ENCODE peak calls at places on chromosomes 11 and 22, in nine cellular contexts. One of them, this sample, is unnamed.

GRCh38 chr11:75579841-75580240 is 17.8 kb downstream of the SERPINH1 start:
- DNase-seq in stimulated activated CD4-positive, alpha-beta T cell treated with anti-CD3 and anti-CD28 coated beads, Interleukin-4, amount 100 ng/mL, for 48 hours: no peak
- DNase-seq in caudate nucleus: no peak
- DNase-seq in activated naive CD4-positive, alpha-beta T cell: no peak
- DNase-seq in fibroblast of pulmonary artery: no peak
- DNase-seq in NCI-H2081: no peak
- DNase-seq in AML-193: no peak
- DNase-seq in DMS153: no peak
- DNase-seq in AG08396: no peak
- DNase-seq in this sample: no peak

GRCh38 chr22:37309221-37310074 is 27.1 kb downstream of the CYTH4 start:
- DNase-seq in stimulated activated CD4-positive, alpha-beta T cell treated with anti-CD3 and anti-CD28 coated beads, Interleukin-4, amount 100 ng/mL, for 48 hours: peak
- DNase-seq in AG08396: no peak
- DNase-seq in DMS153: no peak
- DNase-seq in fibroblast of pulmonary artery: no peak
- DNase-seq in caudate nucleus: no peak
- DNase-seq in activated naive CD4-positive, alpha-beta T cell: no peak
- DNase-seq in NCI-H2081: no peak
- DNase-seq in AML-193: peak
- DNase-seq in this sample: no peak

GRCh38 chr11:130909650-130910049 is 6.6 kb downstream of the SNX19 start:
- DNase-seq in NCI-H2081: no peak
- DNase-seq in fibroblast of pulmonary artery: peak
- DNase-seq in stimulated activated CD4-positive, alpha-beta T cell treated with anti-CD3 and anti-CD28 coated beads, Interleukin-4, amount 100 ng/mL, for 48 hours: no peak
- DNase-seq in activated naive CD4-positive, alpha-beta T cell: no peak
- DNase-seq in DMS153: no peak
- DNase-seq in caudate nucleus: no peak
- DNase-seq in AML-193: no peak
- DNase-seq in AG08396: no peak
- DNase-seq in this sample: no peak

GRCh38 chr11:74559934-74560309 is 32.5 kb upstream of the POLD3 start:
- DNase-seq in fibroblast of pulmonary artery: peak
- DNase-seq in NCI-H2081: no peak
- DNase-seq in AML-193: no peak
- DNase-seq in DMS153: no peak
- DNase-seq in activated naive CD4-positive, alpha-beta T cell: no peak
- DNase-seq in AG08396: no peak
- DNase-seq in stimulated activated CD4-positive, alpha-beta T cell treated with anti-CD3 and anti-CD28 coated beads, Interleukin-4, amount 100 ng/mL, for 48 hours: no peak
- DNase-seq in caudate nucleus: no peak
- DNase-seq in this sample: no peak

GRCh38 chr11:749731-750130 is 2.5 kb downstream of the TALDO1 start:
- DNase-seq in fibroblast of pulmonary artery: no peak
- DNase-seq in AML-193: peak
- DNase-seq in caudate nucleus: no peak
- DNase-seq in NCI-H2081: no peak
- DNase-seq in DMS153: no peak
- DNase-seq in AG08396: no peak
- DNase-seq in stimulated activated CD4-positive, alpha-beta T cell treated with anti-CD3 and anti-CD28 coated beads, Interleukin-4, amount 100 ng/mL, for 48 hours: no peak
- DNase-seq in activated naive CD4-positive, alpha-beta T cell: no peak
- DNase-seq in this sample: no peak

GRCh38 chr11:92224394-92225205 is at the start of gene FAT3:
- DNase-seq in DMS153: peak
- DNase-seq in caudate nucleus: peak
- DNase-seq in stimulated activated CD4-positive, alpha-beta T cell treated with anti-CD3 and anti-CD28 coated beads, Interleukin-4, amount 100 ng/mL, for 48 hours: no peak
- DNase-seq in AG08396: peak
- DNase-seq in AML-193: no peak
- DNase-seq in fibroblast of pulmonary artery: peak
- DNase-seq in activated naive CD4-positive, alpha-beta T cell: no peak
- DNase-seq in NCI-H2081: peak
- DNase-seq in this sample: no peak

GRCh38 chr11:29802522-29802921 is 214.3 kb downstream of the KCNA4 start:
- DNase-seq in stimulated activated CD4-positive, alpha-beta T cell treated with anti-CD3 and anti-CD28 coated beads, Interleukin-4, amount 100 ng/mL, for 48 hours: no peak
- DNase-seq in caudate nucleus: no peak
- DNase-seq in AG08396: no peak
- DNase-seq in AML-193: no peak
- DNase-seq in fibroblast of pulmonary artery: no peak
- DNase-seq in DMS153: no peak
- DNase-seq in NCI-H2081: no peak
- DNase-seq in activated naive CD4-positive, alpha-beta T cell: no peak
- DNase-seq in this sample: no peak

GRCh38 chr11:60972182-60973030 is 926 bp downstream of the CD6 start:
- DNase-seq in AG08396: no peak
- DNase-seq in caudate nucleus: no peak
- DNase-seq in activated naive CD4-positive, alpha-beta T cell: no peak
- DNase-seq in NCI-H2081: no peak
- DNase-seq in fibroblast of pulmonary artery: no peak
- DNase-seq in stimulated activated CD4-positive, alpha-beta T cell treated with anti-CD3 and anti-CD28 coated beads, Interleukin-4, amount 100 ng/mL, for 48 hours: no peak
- DNase-seq in DMS153: no peak
- DNase-seq in AML-193: no peak
- DNase-seq in this sample: no peak

GRCh38 chr11:47162426-47162825 is 14.3 kb downstream of the ARFGAP2 start:
- DNase-seq in activated naive CD4-positive, alpha-beta T cell: no peak
- DNase-seq in DMS153: no peak
- DNase-seq in caudate nucleus: no peak
- DNase-seq in fibroblast of pulmonary artery: no peak
- DNase-seq in NCI-H2081: no peak
- DNase-seq in AML-193: no peak
- DNase-seq in stimulated activated CD4-positive, alpha-beta T cell treated with anti-CD3 and anti-CD28 coated beads, Interleukin-4, amount 100 ng/mL, for 48 hours: no peak
- DNase-seq in AG08396: no peak
- DNase-seq in this sample: no peak

GRCh38 chr11:44179173-44179572 is 83.7 kb downstream of the EXT2 start:
- DNase-seq in caudate nucleus: no peak
- DNase-seq in AG08396: no peak
- DNase-seq in AML-193: no peak
- DNase-seq in activated naive CD4-positive, alpha-beta T cell: no peak
- DNase-seq in stimulated activated CD4-positive, alpha-beta T cell treated with anti-CD3 and anti-CD28 coated beads, Interleukin-4, amount 100 ng/mL, for 48 hours: no peak
- DNase-seq in fibroblast of pulmonary artery: no peak
- DNase-seq in DMS153: no peak
- DNase-seq in NCI-H2081: no peak
- DNase-seq in this sample: no peak

GRCh38 chr22:20089977-20090729 is 10.1 kb downstream of the DGCR8 start:
- DNase-seq in fibroblast of pulmonary artery: no peak
- DNase-seq in AG08396: peak
- DNase-seq in NCI-H2081: no peak
- DNase-seq in caudate nucleus: no peak
- DNase-seq in DMS153: no peak
- DNase-seq in stimulated activated CD4-positive, alpha-beta T cell treated with anti-CD3 and anti-CD28 coated beads, Interleukin-4, amount 100 ng/mL, for 48 hours: no peak
- DNase-seq in AML-193: no peak
- DNase-seq in activated naive CD4-positive, alpha-beta T cell: no peak
- DNase-seq in this sample: no peak